ENCODE peak calls at places on chromosomes 7 and 10, in four cellular contexts. K is OCI-LY7, R is keratinocyte, J is foreskin keratinocyte. P is an unnamed sample. For H3K4me1, the result is how much of the 10 kb centered on the place peaks cover.

GRCh38 chr7:157278167-157278790 is 58.5 kb upstream of the DNAJB6 start:
- DNase-seq in R (no peak), K (no peak), J (no peak), P (no peak)

GRCh38 chr10:70993051-70993450 is 104.7 kb upstream of the PCBD1 start:
- DNase-seq in R (no peak), K (no peak), J (no peak), P (no peak)

GRCh38 chr10:129102906-129103693 is 363.9 kb upstream of the MGMT start:
- DNase-seq in K (no peak), R (no peak), J (no peak), P (no peak)

GRCh38 chr10:78451592-78451991 is 417.9 kb downstream of the RPS24 start:
- DNase-seq in K (no peak), R (no peak), J (no peak), P (no peak)

GRCh38 chr10:32905466-32905865 is 52.6 kb downstream of the ITGB1 start:
- DNase-seq in J (no peak), R (no peak), K (no peak), P (no peak)

GRCh38 chr10:127999291-127999690 is 92.4 kb downstream of the PTPRE start:
- DNase-seq in R (no peak), K (no peak), J (no peak), P (no peak)

GRCh38 chr10:97572214-97572989 is at the start of gene ANKRD2:
- DNase-seq in K (peak), J (peak), R (no peak), P (peak)

GRCh38 chr10:128206676-128207075 is 80.5 kb upstream of the MKI67 start:
- DNase-seq in J (no peak), K (no peak), R (no peak), P (no peak)

GRCh38 chr7:52362521-52362920 is 672.9 kb upstream of the POM121L12 start:
- DNase-seq in J (no peak), R (no peak), K (no peak), P (no peak)

GRCh38 chr7:36880108-36880507 is 155.8 kb upstream of the AOAH start:
- DNase-seq in R (no peak), K (no peak), J (no peak), P (no peak)

GRCh38 chr7:35380739-35381224 is 126.9 kb upstream of the TBX20 start:
- DNase-seq in R (no peak), K (no peak), J (no peak), P (no peak)

GRCh38 chr10:132632091-132632561 is 94.5 kb downstream of the INPP5A start:
- DNase-seq in R (no peak), K (no peak), J (no peak), P (no peak)

GRCh38 chr7:150977382-150978135 is 562 bp downstream of the KCNH2 start:
- DNase-seq in J (no peak), R (no peak), K (peak), P (no peak)

GRCh38 chr7:33632840-33633239 is 272.5 kb upstream of the BMPER start:
- DNase-seq in K (no peak), J (no peak), R (no peak), P (no peak)

GRCh38 chr7:32611700-32612099 is 116.4 kb downstream of the AVL9 start:
- DNase-seq in R (no peak), K (no peak), J (no peak), P (no peak)

GRCh38 chr10:78319371-78319770 is 285.7 kb downstream of the RPS24 start:
- DNase-seq in K (no peak), R (no peak), J (no peak), P (no peak)

GRCh38 chr10:87674963-87675362 is 15.3 kb downstream of the PAPSS2 start:
- DNase-seq in J (peak), K (no peak), R (no peak), P (no peak)

GRCh38 chr7:117010375-117011133 is 57.3 kb downstream of the ST7 start:
- DNase-seq in K (no peak), R (no peak), J (no peak), P (no peak)

GRCh38 chr7:155882596-155882995 is 70.3 kb upstream of the SHH start:
- DNase-seq in R (no peak), K (no peak), J (no peak), P (no peak)

GRCh38 chr7:158863611-158864506 is 7.5 kb downstream of the DYNC2I1 start:
- DNase-seq in K (no peak), R (peak), J (peak), P (peak)

GRCh38 chr7:155965010-155965409 is 152.7 kb upstream of the SHH start:
- DNase-seq in R (no peak), J (peak), K (no peak), P (no peak)

GRCh38 chr7:127535546-127536425 is 49.6 kb downstream of the GCC1 start:
- DNase-seq in J (no peak), K (no peak), R (no peak), P (no peak)

GRCh38 chr7:133510326-133511055 is 257.6 kb downstream of the EXOC4 start:
- DNase-seq in K (no peak), J (no peak), R (no peak), P (no peak)

GRCh38 chr7:121085922-121086321 is 97.4 kb downstream of the CPED1 start:
- DNase-seq in J (no peak), R (no peak), K (no peak), P (no peak)

GRCh38 chr10:33675235-33675634 is 340.8 kb upstream of the NRP1 start:
- DNase-seq in J (no peak), R (no peak), K (no peak), P (no peak)

GRCh38 chr7:125462615-125463014 is 533.0 kb upstream of the POT1 start:
- DNase-seq in J (no peak), R (no peak), K (no peak), P (no peak)

GRCh38 chr7:86411804-86412203 is 231.9 kb upstream of the GRM3 start:
- DNase-seq in K (no peak), R (no peak), J (peak), P (no peak)

GRCh38 chr10:101291254-101292193 is 62.3 kb upstream of the LBX1 start:
- DNase-seq in J (no peak), K (peak), R (no peak), P (peak)

GRCh38 chr7:151018421-151019129 is 5.7 kb downstream of the ATG9B start:
- DNase-seq in K (no peak), J (no peak), R (no peak), P (peak)

GRCh38 chr10:124152139-124152780 is 58.9 kb upstream of the CHST15 start:
- DNase-seq in J (peak), R (peak), K (no peak), P (no peak)

GRCh38 chr7:17463511-17464085 is 165.1 kb downstream of the AHR start:
- DNase-seq in K (no peak), J (no peak), R (no peak), P (no peak)
- H3K27ac ChIP-seq in K (no peak), J (no peak), R (no peak), P (no peak)

DNA sequence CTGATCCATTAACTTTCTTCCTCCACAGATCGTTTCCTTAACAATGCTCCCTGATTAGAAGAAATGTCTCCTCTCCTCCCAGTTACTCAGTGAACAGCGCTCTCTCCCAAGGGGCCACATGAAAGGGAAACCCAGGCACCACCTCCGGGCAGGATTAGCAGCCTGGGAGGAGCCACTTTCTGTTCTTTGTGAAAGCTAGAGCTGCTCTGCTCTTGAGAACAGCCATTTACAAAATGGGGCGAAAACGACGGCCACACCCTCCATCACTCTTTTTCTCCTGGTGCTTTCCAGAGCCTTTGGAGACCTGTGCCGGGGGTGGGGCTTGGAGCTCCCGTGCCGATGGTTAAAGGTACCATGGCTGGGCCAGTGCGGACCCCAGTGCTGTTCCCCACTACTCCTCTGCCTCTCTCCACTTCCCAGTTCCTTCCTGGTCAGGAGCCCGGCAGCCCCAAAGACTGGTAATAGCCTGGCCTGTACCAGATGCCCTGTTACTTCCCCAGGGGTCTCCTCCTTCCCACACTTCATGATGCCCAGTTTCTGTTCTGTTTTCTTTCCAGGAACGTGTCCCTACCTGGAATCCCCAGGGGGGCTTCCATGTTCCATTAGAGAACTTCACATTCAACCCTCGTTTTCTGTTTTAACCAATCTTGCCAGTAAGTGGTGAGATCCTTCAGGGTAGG is 402.9 kb upstream of the GALNT17 start:
- DNase-seq in K (no peak), J (peak), R (no peak), P (no peak)
- H3K4me1 ChIP-seq in K (under half), J (under half), R (under half), P (under half)

GRCh38 chr7:90749774-90750173 is 153.7 kb downstream of the CDK14 start:
- DNase-seq in R (no peak), K (peak), J (peak), P (no peak)
- H3K27ac ChIP-seq in R (no peak), K (peak), J (no peak), P (no peak)

GRCh38 chr7:47145326-47145725 is 436.6 kb downstream of the TNS3 start:
- DNase-seq in J (no peak), R (no peak), K (no peak), P (no peak)
- H3K4me1 ChIP-seq in J (under half), R (under half), K (half or more), P (under half)

GRCh38 chr7:55148992-55149391 is 130.2 kb downstream of the EGFR start:
- DNase-seq in J (no peak), K (no peak), R (no peak), P (no peak)
- H3K27ac ChIP-seq in J (no peak), K (no peak), R (no peak), P (no peak)

GRCh38 chr7:66930341-66930740 is 9.3 kb downstream of the TMEM248 start:
- DNase-seq in K (no peak), J (peak), R (no peak), P (no peak)

GRCh38 chr7:66927348-66927948 is 6.4 kb downstream of the TMEM248 start:
- DNase-seq in K (no peak), J (no peak), R (no peak), P (no peak)

GRCh38 chr7:66929170-66929569 is 8.1 kb downstream of the TMEM248 start:
- DNase-seq in J (no peak), R (no peak), K (no peak), P (no peak)

GRCh38 chr7:66929935-66930334 is 8.9 kb downstream of the TMEM248 start:
- DNase-seq in K (no peak), R (no peak), J (no peak), P (no peak)

DNA sequence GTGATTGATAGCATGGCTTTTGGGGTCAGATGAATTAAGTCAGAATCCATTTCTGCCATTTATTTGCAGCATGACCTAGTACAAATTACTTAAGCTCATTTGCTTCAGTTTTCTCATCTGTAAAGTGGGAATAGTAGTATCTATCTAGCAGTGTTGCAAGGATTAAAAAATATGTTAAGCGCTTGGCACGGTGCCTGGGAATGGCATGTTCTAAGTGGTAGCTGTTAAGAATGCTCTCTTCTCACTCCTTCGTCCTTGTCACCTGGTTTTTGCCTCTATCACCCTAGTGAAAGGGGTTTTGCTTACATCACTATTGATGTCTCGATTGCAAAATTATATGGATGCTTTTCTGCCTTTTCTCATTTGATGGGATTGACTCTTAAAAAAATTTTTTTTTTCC is 7.4 kb downstream of the TMEM248 start:
- DNase-seq in R (no peak), J (no peak), K (no peak), P (no peak)
- H3K4me1 ChIP-seq in R (under half), J (under half), K (under half), P (under half)

GRCh38 chr10:24360286-24361127 is 151.6 kb downstream of the KIAA1217 start:
- DNase-seq in R (no peak), J (peak), K (peak), P (no peak)
- H3K27ac ChIP-seq in R (no peak), J (no peak), K (no peak), P (no peak)

DNA sequence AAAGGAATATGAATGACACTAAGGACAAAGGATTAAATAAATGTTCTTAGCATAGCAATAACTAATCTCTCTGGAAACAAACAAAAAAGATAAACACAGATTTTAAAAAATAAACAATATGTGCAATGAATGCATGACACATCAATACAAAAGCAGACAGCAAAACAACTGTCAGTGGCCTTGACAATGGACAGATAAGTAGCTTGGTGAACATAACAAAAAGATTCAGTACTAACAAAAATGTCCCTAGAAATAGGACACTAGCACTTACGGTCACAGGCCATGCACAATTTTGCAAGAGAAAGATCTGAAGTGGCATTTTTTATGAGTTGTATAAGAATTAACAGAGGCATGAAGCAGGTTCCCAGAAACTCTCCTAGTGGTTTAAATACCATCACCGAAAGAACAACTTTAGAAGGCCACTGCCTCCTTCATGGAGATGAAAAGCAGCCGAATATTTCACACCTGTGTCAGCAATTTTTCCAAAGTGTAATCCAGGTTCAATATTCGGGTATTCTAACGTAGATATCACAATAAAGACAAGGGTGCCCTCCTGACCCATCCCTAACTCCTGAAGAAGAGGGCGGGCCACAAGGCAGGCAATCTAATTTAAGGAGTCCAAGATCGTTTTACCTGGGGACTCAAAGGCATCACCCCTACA is 231.3 kb upstream of the MKLN1 start:
- DNase-seq in R (no peak), K (no peak), J (no peak), P (no peak)
- H3K4me1 ChIP-seq in R (under half), K (under half), J (under half), P (half or more)

GRCh38 chr10:121080324-121080807 is 229.2 kb downstream of the WDR11 start:
- DNase-seq in R (no peak), K (no peak), J (no peak), P (no peak)
- H3K27ac ChIP-seq in R (no peak), K (no peak), J (no peak), P (no peak)

P was measured in CD8-positive, alpha-beta T cell.